ENCODE peak calls at places on chromosome 4, in nine cellular contexts. G is mammary epithelial cell; D is A549; Q is ovary; A is CD8-positive, alpha-beta T cell; T is neural progenitor cell; N is left lung; O is right lobe of liver; J is fibroblast of lung. R is an unnamed sample.

GRCh38 chr4:158826882-158827281 is 58.1 kb downstream of the FNIP2 start:
- DNase-seq in G (peak; percentile 76), D (no peak), Q (no peak), A (no peak), T (no peak), N (no peak), O (no peak), J (no peak), R (no peak)

GRCh38 chr4:148004228-148004813 is 272.4 kb downstream of the ARHGAP10 start:
- DNase-seq in G (no peak), D (no peak), Q (no peak), A (no peak), T (no peak), N (peak; percentile 57), O (no peak), J (no peak), R (no peak)

GRCh38 chr4:127304356-127304755 is 328.4 kb upstream of the INTU start:
- DNase-seq in G (no peak), D (no peak), Q (no peak), A (no peak), T (no peak), N (no peak), O (no peak), J (peak; percentile 78), R (no peak)

GRCh38 chr4:128908735-128909134 is 99.2 kb downstream of the JADE1 start:
- DNase-seq in G (no peak), D (no peak), Q (no peak), A (no peak), T (no peak), N (no peak), O (no peak), J (peak; percentile 33), R (no peak)

GRCh38 chr4:15110120-15110571 is 107.9 kb downstream of the CPEB2 start:
- DNase-seq in G (peak; percentile 32), D (no peak), Q (no peak), A (no peak), T (no peak), N (no peak), O (no peak), J (no peak), R (no peak)

GRCh38 chr4:164770051-164770724 is 16.3 kb downstream of the SMIM31 start:
- DNase-seq in G (no peak), D (no peak), Q (no peak), A (no peak), T (no peak), N (no peak), O (no peak), J (no peak), R (no peak)

GRCh38 chr4:99507762-99508161 is 3.1 kb upstream of the C4orf17 start:
- DNase-seq in G (peak; percentile 35), D (no peak), Q (no peak), A (no peak), T (no peak), N (no peak), O (no peak), J (no peak), R (peak; percentile 26)

GRCh38 chr4:57023104-57023503 is 44.4 kb downstream of the POLR2B start:
- DNase-seq in G (peak; percentile 90), D (no peak), Q (no peak), A (no peak), T (no peak), N (no peak), O (no peak), J (peak; percentile 65), R (peak; percentile 45)

GRCh38 chr4:67437974-67438713 is 107.2 kb downstream of the CENPC start:
- DNase-seq in G (peak; percentile 54), D (no peak), Q (no peak), A (no peak), T (no peak), N (no peak), O (no peak), J (peak; percentile 76), R (no peak)

GRCh38 chr4:142701017-142701416 is 145.1 kb downstream of the INPP4B start:
- DNase-seq in G (no peak), D (no peak), Q (no peak), A (no peak), T (no peak), N (no peak), O (no peak), J (no peak), R (no peak)

GRCh38 chr4:142706381-142706780 is 139.7 kb downstream of the INPP4B start:
- DNase-seq in G (no peak), D (no peak), Q (no peak), A (no peak), T (no peak), N (no peak), O (no peak), J (no peak), R (no peak)

GRCh38 chr4:142705820-142706219 is 140.3 kb downstream of the INPP4B start:
- DNase-seq in G (no peak), D (no peak), Q (no peak), A (no peak), T (no peak), N (no peak), O (no peak), J (no peak), R (no peak)

GRCh38 chr4:142700521-142700920 is 145.6 kb downstream of the INPP4B start:
- DNase-seq in G (no peak), D (no peak), Q (no peak), A (no peak), T (no peak), N (no peak), O (no peak), J (no peak), R (no peak)

GRCh38 chr4:142703694-142704309 is 142.3 kb downstream of the INPP4B start:
- DNase-seq in G (peak; percentile 43), D (no peak), Q (no peak), A (no peak), T (no peak), N (no peak), O (no peak), J (no peak), R (no peak)
- H3K27ac ChIP-seq in G (no peak overlapping the region), D (no peak overlapping the region), Q (no peak overlapping the region), A (no peak overlapping the region), T (no peak overlapping the region), N (no peak overlapping the region), O (no peak overlapping the region), J (no peak overlapping the region), R (no peak overlapping the region)

GRCh38 chr4:186554485-186554884 is 882 bp downstream of the MTNR1A start:
- DNase-seq in G (peak; percentile 33), D (peak; percentile 71), Q (no peak), A (no peak), T (peak; percentile 72), N (peak; percentile 43), O (no peak), J (peak; percentile 20), R (peak; percentile 30)
- TF ChIP-seq CTCF in G (peak; percentile 30), D (peak; percentile 26), Q (no peak), A (no peak), T (peak; percentile 47), N (no peak), O (peak; percentile 4), J (peak; percentile 8), R (no peak)

DNA sequence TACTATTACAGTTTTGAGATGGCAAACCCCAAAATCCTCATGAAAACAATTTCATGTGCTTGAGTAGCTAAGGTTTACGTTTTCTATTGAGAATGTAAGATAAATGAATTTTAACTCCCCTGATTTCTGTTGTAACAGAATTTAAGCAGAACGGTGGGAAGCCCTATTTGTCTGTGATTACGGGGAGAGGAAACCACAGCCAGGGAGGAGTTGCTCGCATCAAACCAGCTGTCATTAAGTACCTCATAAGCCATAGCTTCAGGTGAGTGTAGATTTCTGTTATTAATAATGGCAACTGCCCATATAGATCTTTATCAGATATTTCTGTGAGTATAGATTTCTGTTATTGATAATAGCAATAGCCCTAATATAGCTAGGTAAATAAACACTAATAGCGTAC is 44.2 kb upstream of the RHOH start:
- DNase-seq in G (no peak), D (no peak), Q (no peak), A (no peak), T (no peak), N (no peak), O (no peak), J (no peak), R (no peak)
- H3K27ac ChIP-seq in G (no peak overlapping the region), D (no peak overlapping the region), Q (no peak overlapping the region), A (no peak overlapping the region), T (no peak overlapping the region), N (no peak overlapping the region), O (no peak overlapping the region), J (no peak overlapping the region), R (no peak overlapping the region)

GRCh38 chr4:20126906-20127305 is 124.8 kb upstream of the SLIT2 start:
- DNase-seq in G (peak; percentile 11), D (no peak), Q (no peak), A (no peak), T (no peak), N (no peak), O (no peak), J (peak; percentile 8), R (no peak)

GRCh38 chr4:20122198-20122988 is 129.3 kb upstream of the SLIT2 start:
- DNase-seq in G (no peak), D (no peak), Q (no peak), A (no peak), T (no peak), N (no peak), O (no peak), J (no peak), R (no peak)

GRCh38 chr4:20124317-20125026 is 127.2 kb upstream of the SLIT2 start:
- DNase-seq in G (no peak), D (no peak), Q (no peak), A (no peak), T (no peak), N (no peak), O (no peak), J (no peak), R (no peak)

GRCh38 chr4:20127626-20128025 is 124.1 kb upstream of the SLIT2 start:
- DNase-seq in G (no peak), D (no peak), Q (no peak), A (no peak), T (no peak), N (no peak), O (no peak), J (peak; percentile 2), R (no peak)
- TF ChIP-seq CTCF in G (no peak), D (no peak), Q (no peak), A (no peak), T (no peak), N (no peak), O (no peak), J (no peak), R (no peak)

GRCh38 chr4:38072578-38072977 is 112.4 kb downstream of the PTTG2 start:
- DNase-seq in G (no peak), D (no peak), Q (no peak), A (no peak), T (no peak), N (no peak), O (no peak), J (peak; percentile 72), R (no peak)
- H3K27ac ChIP-seq in G (no peak overlapping the region), D (no peak overlapping the region), Q (no peak overlapping the region), A (no peak overlapping the region), T (no peak overlapping the region), N (peak overlapping the region; percentile 33), O (peak overlapping the region; percentile 12), J (no peak overlapping the region), R (no peak overlapping the region)

R was measured in RWPE1.